ENCODE peak calls at places on chromosomes 12 and 14, in ten cellular contexts. O, B, Z, U, Y, K, R, J, F and Q are unnamed samples.

GRCh38 chr14:53032161-53032803 is 81.4 kb upstream of the FERMT2 start:
- DNase-seq in O (peak; percentile 77), B (peak; percentile 94), Z (no peak), U (no peak), Y (no peak), K (no peak), R (no peak), J (peak; percentile 86), F (peak; percentile 68), Q (no peak)

GRCh38 chr12:122834229-122834920 is 882 bp upstream of the HIP1R start:
- DNase-seq in O (peak; percentile 59), B (peak; percentile 67), Z (no peak), U (peak; percentile 78), Y (peak; percentile 67), K (peak; percentile 80), R (no peak), J (peak; percentile 51), F (peak; percentile 68), Q (peak; percentile 63)

GRCh38 chr12:82835217-82835616 is 148.5 kb downstream of the TMTC2 start:
- DNase-seq in O (peak; percentile 43), B (peak; percentile 64), Z (no peak), U (no peak), Y (no peak), K (no peak), R (peak; percentile 34), J (peak; percentile 33), F (no peak), Q (no peak)

GRCh38 chr12:1171657-1172056 is 180.6 kb downstream of the ERC1 start:
- DNase-seq in O (peak; percentile 9), B (no peak), Z (no peak), U (no peak), Y (no peak), K (no peak), R (no peak), J (no peak), F (peak; percentile 49), Q (no peak)

GRCh38 chr12:108526482-108527234 is 11.6 kb downstream of the FICD start:
- DNase-seq in O (peak; percentile 34), B (no peak), Z (no peak), U (no peak), Y (no peak), K (no peak), R (no peak), J (peak; percentile 70), F (no peak), Q (no peak)

GRCh38 chr14:54840798-54841197 is 61.8 kb downstream of the GCH1 start:
- DNase-seq in O (no peak), B (no peak), Z (no peak), U (no peak), Y (no peak), K (no peak), R (no peak), J (no peak), F (no peak), Q (no peak)

GRCh38 chr14:32883189-32883588 is 55.5 kb upstream of the NPAS3 start:
- DNase-seq in O (no peak), B (no peak), Z (no peak), U (no peak), Y (no peak), K (no peak), R (no peak), J (no peak), F (peak; percentile 9), Q (no peak)

GRCh38 chr14:96042218-96042930 is 3.2 kb downstream of the C14orf132 start:
- DNase-seq in O (peak; percentile 27), B (peak; percentile 71), Z (no peak), U (no peak), Y (no peak), K (no peak), R (no peak), J (peak; percentile 33), F (peak; percentile 30), Q (no peak)

GRCh38 chr12:76030378-76031080 is 1.0 kb downstream of the PHLDA1 start:
- DNase-seq in O (peak; percentile 29), B (peak; percentile 65), Z (peak; percentile 47), U (peak; percentile 41), Y (peak; percentile 36), K (peak; percentile 36), R (no peak), J (peak; percentile 54), F (peak; percentile 59), Q (peak; percentile 42)

GRCh38 chr14:70755655-70756054 is 53.7 kb downstream of the MAP3K9 start:
- DNase-seq in O (no peak), B (no peak), Z (no peak), U (no peak), Y (no peak), K (no peak), R (no peak), J (no peak), F (peak; percentile 69), Q (no peak)

GRCh38 chr14:36996133-36996856 is 176.1 kb downstream of the SLC25A21 start:
- DNase-seq in O (peak; percentile 77), B (peak; percentile 46), Z (no peak), U (no peak), Y (no peak), K (no peak), R (no peak), J (peak; percentile 62), F (peak; percentile 91), Q (no peak)

GRCh38 chr14:104424406-104425072 is 155.0 kb upstream of the C14orf180 start:
- DNase-seq in O (peak; percentile 11), B (no peak), Z (peak; percentile 73), U (no peak), Y (no peak), K (no peak), R (no peak), J (no peak), F (no peak), Q (no peak)

GRCh38 chr14:32564591-32564990 is 235.5 kb downstream of the AKAP6 start:
- DNase-seq in O (peak; percentile 18), B (peak; percentile 21), Z (no peak), U (no peak), Y (no peak), K (no peak), R (no peak), J (peak; percentile 30), F (no peak), Q (no peak)

GRCh38 chr14:103519043-103519836 is 3.4 kb downstream of the CKB start:
- DNase-seq in O (no peak), B (peak; percentile 58), Z (peak; percentile 39), U (no peak), Y (no peak), K (no peak), R (no peak), J (peak; percentile 37), F (peak; percentile 58), Q (peak; percentile 43)

GRCh38 chr14:24935796-24936195 is 114.2 kb downstream of the STXBP6 start:
- DNase-seq in O (no peak), B (no peak), Z (no peak), U (no peak), Y (no peak), K (no peak), R (no peak), J (no peak), F (no peak), Q (no peak)

GRCh38 chr14:67269338-67270060 is 28.3 kb downstream of the PALS1 start:
- DNase-seq in O (peak; percentile 79), B (peak; percentile 87), Z (no peak), U (no peak), Y (no peak), K (no peak), R (peak; percentile 40), J (peak; percentile 68), F (no peak), Q (no peak)

GRCh38 chr12:84077692-84078091 is 834.9 kb downstream of the SLC6A15 start:
- DNase-seq in O (no peak), B (peak; percentile 64), Z (no peak), U (no peak), Y (no peak), K (no peak), R (peak; percentile 45), J (no peak), F (no peak), Q (no peak)

GRCh38 chr12:7959278-7960063 is 23.5 kb upstream of the SLC2A3 start:
- DNase-seq in O (no peak), B (peak; percentile 15), Z (no peak), U (peak; percentile 70), Y (no peak), K (peak; percentile 25), R (no peak), J (no peak), F (peak; percentile 56), Q (peak; percentile 34)

GRCh38 chr12:66516133-66516532 is 162.7 kb downstream of the GRIP1 start:
- DNase-seq in O (peak; percentile 12), B (no peak), Z (no peak), U (no peak), Y (no peak), K (no peak), R (no peak), J (no peak), F (peak; percentile 59), Q (no peak)

GRCh38 chr14:32637582-32637981 is 301.1 kb upstream of the NPAS3 start:
- DNase-seq in O (no peak), B (no peak), Z (no peak), U (no peak), Y (no peak), K (no peak), R (no peak), J (no peak), F (no peak), Q (no peak)

GRCh38 chr14:99475660-99476059 is 5.0 kb downstream of the SETD3 start:
- DNase-seq in O (no peak), B (peak; percentile 24), Z (no peak), U (no peak), Y (no peak), K (no peak), R (no peak), J (no peak), F (no peak), Q (no peak)

GRCh38 chr12:66191547-66192126 is 2.6 kb downstream of the IRAK3 start:
- DNase-seq in O (no peak), B (no peak), Z (no peak), U (no peak), Y (no peak), K (no peak), R (no peak), J (no peak), F (no peak), Q (no peak)

GRCh38 chr12:123040106-123040505 is 59.6 kb downstream of the ARL6IP4 start:
- DNase-seq in O (no peak), B (no peak), Z (no peak), U (no peak), Y (no peak), K (no peak), R (no peak), J (no peak), F (no peak), Q (no peak)

GRCh38 chr14:53596845-53597525 is 359.6 kb downstream of the BMP4 start:
- DNase-seq in O (no peak), B (no peak), Z (no peak), U (no peak), Y (no peak), K (no peak), R (no peak), J (no peak), F (no peak), Q (no peak)

GRCh38 chr12:65334534-65334933 is 56.1 kb downstream of the MSRB3 start:
- DNase-seq in O (peak; percentile 9), B (peak; percentile 41), Z (no peak), U (no peak), Y (no peak), K (no peak), R (no peak), J (no peak), F (peak; percentile 24), Q (no peak)

GRCh38 chr14:91115986-91116385 is 2.1 kb downstream of the DGLUCY start:
- DNase-seq in O (no peak), B (peak; percentile 51), Z (no peak), U (no peak), Y (no peak), K (no peak), R (no peak), J (no peak), F (no peak), Q (no peak)

GRCh38 chr12:23049180-23049579 is 424.2 kb downstream of the ETNK1 start:
- DNase-seq in O (no peak), B (no peak), Z (no peak), U (no peak), Y (no peak), K (no peak), R (no peak), J (no peak), F (no peak), Q (no peak)

GRCh38 chr14:105315211-105315721 is 718 bp downstream of the PACS2 start:
- DNase-seq in O (no peak), B (peak; percentile 36), Z (peak; percentile 54), U (peak; percentile 57), Y (peak; percentile 50), K (peak; percentile 40), R (no peak), J (no peak), F (peak; percentile 37), Q (peak; percentile 78)